ENCODE peak calls at places on chromosome 3, in four cellular contexts. One of them, this sample, is unnamed.
A peak's percentile ranks its signal among the peaks of the same experiment; 100 is the strongest.

GRCh38 chr3:194633349-194634004 is at the start of gene TMEM44:
- DNase-seq in MM.1S: peak; percentile 76
- DNase-seq in HCT116: peak; percentile 72
- DNase-seq in fibroblast of lung: peak; percentile 80
- DNase-seq in this sample: peak; percentile 91

GRCh38 chr3:149010504-149010951 is 19.2 kb downstream of the GYG1 start:
- DNase-seq in HCT116: no peak
- DNase-seq in fibroblast of lung: peak; percentile 58
- DNase-seq in MM.1S: no peak
- DNase-seq in this sample: no peak

GRCh38 chr3:49937081-49937480 is 2.9 kb upstream of the RBM6 start:
- DNase-seq in HCT116: no peak
- DNase-seq in fibroblast of lung: no peak
- DNase-seq in MM.1S: no peak
- DNase-seq in this sample: no peak

GRCh38 chr3:38168988-38169363 is 3.6 kb downstream of the OXSR1 start:
- DNase-seq in MM.1S: no peak
- DNase-seq in HCT116: no peak
- DNase-seq in fibroblast of lung: peak; percentile 55
- DNase-seq in this sample: no peak

GRCh38 chr3:14439501-14440167 is 37.2 kb downstream of the SLC6A6 start:
- DNase-seq in MM.1S: no peak
- DNase-seq in fibroblast of lung: peak; percentile 59
- DNase-seq in HCT116: no peak
- DNase-seq in this sample: peak; percentile 83

GRCh38 chr3:178618197-178618596 is 82.0 kb downstream of the KCNMB2 start:
- DNase-seq in HCT116: no peak
- DNase-seq in MM.1S: no peak
- DNase-seq in fibroblast of lung: no peak
- DNase-seq in this sample: no peak

GRCh38 chr3:25033407-25034029 is 394.5 kb upstream of the RARB start:
- DNase-seq in HCT116: peak; percentile 37
- DNase-seq in fibroblast of lung: no peak
- DNase-seq in MM.1S: peak; percentile 52
- DNase-seq in this sample: peak; percentile 40

GRCh38 chr3:132444333-132444732 is 27.0 kb downstream of the DNAJC13 start:
- DNase-seq in HCT116: no peak
- DNase-seq in MM.1S: no peak
- DNase-seq in fibroblast of lung: peak; percentile 37
- DNase-seq in this sample: no peak

GRCh38 chr3:157087398-157088132 is 72.4 kb downstream of the CCNL1 start:
- DNase-seq in fibroblast of lung: peak; percentile 62
- DNase-seq in MM.1S: peak; percentile 70
- DNase-seq in HCT116: peak; percentile 23
- DNase-seq in this sample: no peak

GRCh38 chr3:110518031-110518430 is 553.6 kb upstream of the NECTIN3 start:
- DNase-seq in fibroblast of lung: no peak
- DNase-seq in MM.1S: no peak
- DNase-seq in HCT116: no peak
- DNase-seq in this sample: no peak

GRCh38 chr3:148723591-148723990 is 25.9 kb downstream of the AGTR1 start:
- DNase-seq in MM.1S: no peak
- DNase-seq in fibroblast of lung: peak; percentile 94
- DNase-seq in HCT116: no peak
- DNase-seq in this sample: no peak

GRCh38 chr3:179589143-179589542 is 15.3 kb downstream of the MRPL47 start:
- DNase-seq in HCT116: no peak
- DNase-seq in MM.1S: no peak
- DNase-seq in fibroblast of lung: peak; percentile 24
- DNase-seq in this sample: no peak

GRCh38 chr3:48614044-48614443 is 4.6 kb upstream of the UQCRC1 start:
- DNase-seq in fibroblast of lung: peak; percentile 35
- DNase-seq in HCT116: no peak
- DNase-seq in MM.1S: no peak
- DNase-seq in this sample: no peak

GRCh38 chr3:45647148-45647619 is 42.0 kb upstream of the SACM1L start:
- DNase-seq in fibroblast of lung: peak; percentile 90
- DNase-seq in MM.1S: no peak
- DNase-seq in HCT116: no peak
- DNase-seq in this sample: peak; percentile 53

GRCh38 chr3:13539671-13540070 is 9.3 kb upstream of the FBLN2 start:
- DNase-seq in fibroblast of lung: no peak
- DNase-seq in HCT116: no peak
- DNase-seq in MM.1S: no peak
- DNase-seq in this sample: no peak

GRCh38 chr3:160665784-160666526 is 11.0 kb upstream of the ARL14 start:
- DNase-seq in fibroblast of lung: peak; percentile 96
- DNase-seq in MM.1S: peak; percentile 76
- DNase-seq in HCT116: no peak
- DNase-seq in this sample: peak; percentile 37

GRCh38 chr3:161349529-161350278 is 21.6 kb downstream of the SPTSSB start:
- DNase-seq in fibroblast of lung: peak; percentile 97
- DNase-seq in MM.1S: no peak
- DNase-seq in HCT116: peak; percentile 90
- DNase-seq in this sample: no peak

GRCh38 chr3:182789371-182789770 is 3.9 kb upstream of the ATP11B start:
- DNase-seq in MM.1S: peak; percentile 71
- DNase-seq in HCT116: no peak
- DNase-seq in fibroblast of lung: no peak
- DNase-seq in this sample: no peak

GRCh38 chr3:113153499-113154107 is 57.8 kb upstream of the BOC start:
- DNase-seq in HCT116: no peak
- DNase-seq in MM.1S: peak; percentile 61
- DNase-seq in fibroblast of lung: no peak
- DNase-seq in this sample: no peak

GRCh38 chr3:35832140-35832571 is 192.8 kb downstream of the ARPP21 start:
- DNase-seq in MM.1S: no peak
- DNase-seq in HCT116: no peak
- DNase-seq in fibroblast of lung: peak; percentile 24
- DNase-seq in this sample: no peak

GRCh38 chr3:156010829-156011228 is 109.5 kb upstream of the KCNAB1 start:
- DNase-seq in MM.1S: peak; percentile 68
- DNase-seq in fibroblast of lung: no peak
- DNase-seq in HCT116: peak; percentile 12
- DNase-seq in this sample: no peak

GRCh38 chr3:119279101-119279554 is 15.1 kb upstream of the ARHGAP31 start:
- DNase-seq in fibroblast of lung: no peak
- DNase-seq in HCT116: no peak
- DNase-seq in MM.1S: no peak
- DNase-seq in this sample: no peak

GRCh38 chr3:51673181-51673801 is 2.2 kb downstream of the TEX264 start:
- DNase-seq in fibroblast of lung: no peak
- DNase-seq in MM.1S: no peak
- DNase-seq in HCT116: no peak
- DNase-seq in this sample: no peak

GRCh38 chr3:61985020-61985419 is 388.3 kb downstream of the FEZF2 start:
- DNase-seq in fibroblast of lung: peak; percentile 76
- DNase-seq in HCT116: no peak
- DNase-seq in MM.1S: no peak
- DNase-seq in this sample: no peak

GRCh38 chr3:77053769-77054168 is 13.9 kb downstream of the ROBO2 start:
- DNase-seq in MM.1S: no peak
- DNase-seq in fibroblast of lung: no peak
- DNase-seq in HCT116: no peak
- DNase-seq in this sample: no peak

GRCh38 chr3:9361691-9362388 is 1.0 kb upstream of the THUMPD3 start:
- DNase-seq in HCT116: no peak
- DNase-seq in MM.1S: no peak
- DNase-seq in fibroblast of lung: no peak
- DNase-seq in this sample: no peak

GRCh38 chr3:184805351-184806038 is 6.5 kb upstream of the VPS8 start:
- DNase-seq in MM.1S: no peak
- DNase-seq in fibroblast of lung: no peak
- DNase-seq in HCT116: no peak
- DNase-seq in this sample: no peak

GRCh38 chr3:190017575-190018288 is 103.0 kb downstream of the P3H2 start:
- DNase-seq in HCT116: peak; percentile 31
- DNase-seq in MM.1S: no peak
- DNase-seq in fibroblast of lung: peak; percentile 80
- DNase-seq in this sample: peak; percentile 48

GRCh38 chr3:146165370-146165769 is 4.4 kb upstream of the PLOD2 start:
- DNase-seq in MM.1S: no peak
- DNase-seq in fibroblast of lung: peak; percentile 96
- DNase-seq in HCT116: no peak
- DNase-seq in this sample: no peak

GRCh38 chr3:12201813-12202212 is 43.1 kb upstream of the TIMP4 start:
- DNase-seq in MM.1S: no peak
- DNase-seq in HCT116: no peak
- DNase-seq in fibroblast of lung: no peak
- DNase-seq in this sample: no peak

GRCh38 chr3:29716213-29716612 is 435.3 kb downstream of the RBMS3 start:
- DNase-seq in HCT116: no peak
- DNase-seq in MM.1S: no peak
- DNase-seq in fibroblast of lung: no peak
- DNase-seq in this sample: no peak

GRCh38 chr3:117674321-117674720 is 964.7 kb downstream of the TUSC7 start:
- DNase-seq in fibroblast of lung: peak; percentile 60
- DNase-seq in HCT116: no peak
- DNase-seq in MM.1S: no peak
- DNase-seq in this sample: no peak

GRCh38 chr3:153026026-153026425 is 136.0 kb upstream of the RAP2B start:
- DNase-seq in MM.1S: peak; percentile 55
- DNase-seq in fibroblast of lung: peak; percentile 30
- DNase-seq in HCT116: peak; percentile 31
- DNase-seq in this sample: no peak

GRCh38 chr3:190644035-190644434 is 130.2 kb downstream of the IL1RAP start:
- DNase-seq in fibroblast of lung: peak; percentile 6
- DNase-seq in HCT116: no peak
- DNase-seq in MM.1S: no peak
- DNase-seq in this sample: no peak

GRCh38 chr3:117036259-117036799 is 326.8 kb downstream of the TUSC7 start:
- DNase-seq in MM.1S: no peak
- DNase-seq in HCT116: no peak
- DNase-seq in fibroblast of lung: peak; percentile 63
- DNase-seq in this sample: peak; percentile 32

GRCh38 chr3:32886911-32887310 is 64.5 kb upstream of the CCR4 start:
- DNase-seq in HCT116: no peak
- DNase-seq in MM.1S: peak; percentile 23
- DNase-seq in fibroblast of lung: no peak
- DNase-seq in this sample: no peak

GRCh38 chr3:46936733-46937250 is 39.8 kb downstream of the CCDC12 start:
- DNase-seq in fibroblast of lung: peak; percentile 38
- DNase-seq in HCT116: no peak
- DNase-seq in MM.1S: no peak
- DNase-seq in this sample: no peak

GRCh38 chr3:141250342-141250741 is 18.7 kb downstream of the PXYLP1 start:
- DNase-seq in HCT116: no peak
- DNase-seq in fibroblast of lung: no peak
- DNase-seq in MM.1S: no peak
- DNase-seq in this sample: no peak

GRCh38 chr3:162489853-162490252 is 993.2 kb downstream of the OTOL1 start:
- DNase-seq in fibroblast of lung: peak; percentile 39
- DNase-seq in HCT116: peak; percentile 8
- DNase-seq in MM.1S: no peak
- DNase-seq in this sample: no peak

GRCh38 chr3:100084100-100084806 is 30.0 kb downstream of the FILIP1L start:
- DNase-seq in MM.1S: no peak
- DNase-seq in fibroblast of lung: no peak
- DNase-seq in HCT116: no peak
- DNase-seq in this sample: no peak

GRCh38 chr3:100088735-100089368 is 25.4 kb downstream of the FILIP1L start:
- DNase-seq in MM.1S: no peak
- DNase-seq in HCT116: no peak
- DNase-seq in fibroblast of lung: no peak
- DNase-seq in this sample: no peak

GRCh38 chr3:100087203-100087602 is 27.1 kb downstream of the FILIP1L start:
- DNase-seq in MM.1S: peak; percentile 70
- DNase-seq in HCT116: no peak
- DNase-seq in fibroblast of lung: peak; percentile 86
- DNase-seq in this sample: no peak

GRCh38 chr3:100083209-100083608 is 31.1 kb downstream of the FILIP1L start:
- DNase-seq in HCT116: no peak
- DNase-seq in MM.1S: no peak
- DNase-seq in fibroblast of lung: no peak
- DNase-seq in this sample: no peak

GRCh38 chr3:100086401-100086800 is 27.9 kb downstream of the FILIP1L start:
- DNase-seq in HCT116: no peak
- DNase-seq in MM.1S: no peak
- DNase-seq in fibroblast of lung: no peak
- DNase-seq in this sample: no peak
- H3K9ac ChIP-seq in HCT116: no peak overlapping the region
- H3K9ac ChIP-seq in MM.1S: no peak overlapping the region
- H3K9ac ChIP-seq in fibroblast of lung: no peak overlapping the region
- H3K9ac ChIP-seq in this sample: no peak overlapping the region

DNA sequence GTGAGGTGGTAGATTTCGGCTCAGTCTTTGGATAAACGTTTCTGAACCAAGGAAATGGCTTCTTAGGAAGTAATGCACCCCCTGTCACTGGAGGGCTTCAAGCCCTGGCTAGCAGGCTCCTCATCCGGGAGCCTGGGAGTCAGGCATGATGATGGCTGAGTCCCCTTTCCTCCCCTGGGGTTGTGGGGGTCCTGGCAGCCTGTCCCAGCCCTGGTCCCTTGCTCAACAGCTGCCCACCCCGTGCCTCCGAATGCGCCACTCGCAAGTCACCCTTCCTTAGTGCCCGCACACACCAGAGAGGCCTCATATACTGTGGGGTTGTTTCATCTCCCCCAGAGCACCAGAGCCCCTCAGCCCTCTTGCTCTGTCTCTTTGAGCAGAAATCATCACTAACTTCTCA is 48.2 kb downstream of the BDH1 start:
- DNase-seq in fibroblast of lung: no peak
- DNase-seq in MM.1S: no peak
- DNase-seq in HCT116: no peak
- DNase-seq in this sample: no peak
- H3K9ac ChIP-seq in fibroblast of lung: no peak overlapping the region
- H3K9ac ChIP-seq in MM.1S: no peak overlapping the region
- H3K9ac ChIP-seq in HCT116: no peak overlapping the region
- H3K9ac ChIP-seq in this sample: no peak overlapping the region

DNA sequence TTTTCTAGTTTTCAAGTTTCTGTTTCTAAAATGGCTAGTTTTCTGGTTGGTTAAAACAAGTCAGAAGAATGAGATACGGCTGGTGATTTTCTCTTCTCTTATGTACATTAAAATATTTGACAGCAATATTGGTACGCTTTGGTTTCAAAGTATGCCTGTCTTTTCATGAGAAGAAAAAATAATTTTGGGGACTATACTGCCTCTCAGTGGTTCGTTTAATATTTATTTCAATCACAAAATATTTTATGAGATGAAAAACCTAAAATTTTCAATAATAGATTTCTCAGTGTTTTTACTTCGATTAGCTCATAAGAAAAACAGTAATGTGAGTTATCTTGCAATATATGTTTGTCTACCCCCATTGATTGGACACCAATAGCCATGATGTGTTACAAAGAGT is 72.8 kb upstream of the AADACL2 start:
- DNase-seq in fibroblast of lung: no peak
- DNase-seq in MM.1S: no peak
- DNase-seq in HCT116: no peak
- DNase-seq in this sample: no peak
- H3K9ac ChIP-seq in fibroblast of lung: no peak overlapping the region
- H3K9ac ChIP-seq in MM.1S: no peak overlapping the region
- H3K9ac ChIP-seq in HCT116: no peak overlapping the region
- H3K9ac ChIP-seq in this sample: no peak overlapping the region

GRCh38 chr3:127066635-127067034 is 83.7 kb downstream of the PLXNA1 start:
- DNase-seq in fibroblast of lung: no peak
- DNase-seq in HCT116: no peak
- DNase-seq in MM.1S: no peak
- DNase-seq in this sample: no peak
- H3K9ac ChIP-seq in fibroblast of lung: no peak overlapping the region
- H3K9ac ChIP-seq in HCT116: no peak overlapping the region
- H3K9ac ChIP-seq in MM.1S: no peak overlapping the region
- H3K9ac ChIP-seq in this sample: no peak overlapping the region

This sample was measured in colonic mucosa.